ENCODE peak calls at places on chromosomes 2 and 18, in eight cellular contexts. H is mesothelial cell of epicardium, A is brain microvascular endothelial cell, Q is nephron progenitor cell, U is ovary, J is fibroblast of lung, P is sigmoid colon, S is astrocyte of the spinal cord. O is an unnamed sample.

GRCh38 chr2:167509585-167509984 is 621.3 kb downstream of the XIRP2 start:
- DNase-seq in H (no peak), A (peak), Q (no peak), U (no peak), J (peak), P (no peak), S (peak), O (no peak)

GRCh38 chr18:10752407-10752806 is 226.6 kb downstream of the NAPG start:
- DNase-seq in H (no peak), A (no peak), Q (no peak), U (no peak), J (no peak), P (no peak), S (no peak), O (no peak)

GRCh38 chr2:203418271-203418670 is 90.1 kb downstream of the ABI2 start:
- DNase-seq in H (no peak), A (no peak), Q (no peak), U (no peak), J (peak), P (no peak), S (peak), O (no peak)

GRCh38 chr2:153163055-153163454 is 315.5 kb downstream of the RPRM start:
- DNase-seq in H (no peak), A (no peak), Q (peak), U (no peak), J (peak), P (no peak), S (peak), O (peak)

GRCh38 chr2:1871171-1871570 is 126.9 kb upstream of the PXDN start:
- DNase-seq in H (no peak), A (no peak), Q (no peak), U (no peak), J (no peak), P (no peak), S (no peak), O (no peak)

GRCh38 chr2:169393068-169393590 is 30.8 kb upstream of the LRP2 start:
- DNase-seq in H (peak), A (no peak), Q (no peak), U (no peak), J (no peak), P (no peak), S (no peak), O (no peak)

GRCh38 chr18:45777393-45777792 is 48.1 kb upstream of the SIGLEC15 start:
- DNase-seq in H (no peak), A (peak), Q (no peak), U (no peak), J (peak), P (no peak), S (peak), O (no peak)

GRCh38 chr18:10787293-10787901 is 261.6 kb downstream of the NAPG start:
- DNase-seq in H (peak), A (peak), Q (peak), U (peak), J (peak), P (peak), S (peak), O (no peak)

GRCh38 chr2:194826241-194826640 is 830.8 kb upstream of the SLC39A10 start:
- DNase-seq in H (no peak), A (peak), Q (no peak), U (no peak), J (peak), P (no peak), S (peak), O (no peak)

GRCh38 chr2:230067990-230068657 is 600 bp downstream of the SLC16A14 start:
- DNase-seq in H (peak), A (peak), Q (peak), U (peak), J (peak), P (peak), S (peak), O (no peak)

GRCh38 chr18:77100751-77101355 is 31.7 kb downstream of the MBP start:
- DNase-seq in H (no peak), A (no peak), Q (no peak), U (no peak), J (peak), P (no peak), S (no peak), O (no peak)

GRCh38 chr2:141242008-141242407 is 888.8 kb downstream of the LRP1B start:
- DNase-seq in H (no peak), A (no peak), Q (no peak), U (no peak), J (no peak), P (no peak), S (no peak), O (no peak)

GRCh38 chr2:127426501-127427354 is 8.5 kb downstream of the PROC start:
- DNase-seq in H (no peak), A (no peak), Q (no peak), U (no peak), J (no peak), P (no peak), S (no peak), O (no peak)

GRCh38 chr2:190637331-190637734 is 11.6 kb upstream of the NAB1 start:
- DNase-seq in H (no peak), A (no peak), Q (no peak), U (no peak), J (peak), P (no peak), S (peak), O (no peak)

GRCh38 chr2:190637903-190638618 is 10.8 kb upstream of the NAB1 start:
- DNase-seq in H (no peak), A (peak), Q (no peak), U (no peak), J (peak), P (no peak), S (no peak), O (no peak)

GRCh38 chr2:190634381-190634780 is 14.5 kb upstream of the NAB1 start:
- DNase-seq in H (no peak), A (no peak), Q (no peak), U (no peak), J (no peak), P (no peak), S (no peak), O (no peak)

GRCh38 chr2:190636362-190636761 is 12.5 kb upstream of the NAB1 start:
- DNase-seq in H (no peak), A (peak), Q (no peak), U (no peak), J (peak), P (no peak), S (peak), O (no peak)

DNA sequence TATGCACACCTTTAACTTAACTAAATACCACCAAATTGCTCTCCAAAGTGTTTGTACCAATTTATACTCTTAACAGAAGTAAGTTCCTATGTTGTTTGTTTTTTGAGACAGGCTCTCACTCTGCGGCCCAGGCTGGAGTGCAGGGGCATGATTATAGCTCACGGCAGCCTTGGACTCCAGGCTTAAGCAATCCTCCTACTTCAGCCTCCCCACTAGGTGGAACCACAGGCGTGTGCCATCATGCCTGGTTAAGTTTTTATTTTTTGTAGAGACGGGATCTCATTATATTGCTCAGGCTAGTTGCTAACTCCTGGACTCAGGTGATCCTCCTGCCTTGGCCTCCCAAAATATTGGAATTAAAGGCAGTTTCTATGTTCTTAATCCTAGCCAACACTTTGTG is 13.1 kb upstream of the NAB1 start:
- DNase-seq in H (no peak), A (no peak), Q (no peak), U (no peak), J (no peak), P (no peak), S (no peak), O (no peak)
- TF ChIP-seq CTCF in H (no peak), A (peak), Q (no peak), U (no peak), J (no peak), P (no peak), S (peak), O (no peak)

GRCh38 chr2:120957905-120958304 is 222.2 kb downstream of the GLI2 start:
- DNase-seq in H (no peak), A (no peak), Q (no peak), U (no peak), J (no peak), P (no peak), S (no peak), O (no peak)

GRCh38 chr2:120956486-120957156 is 221.0 kb downstream of the GLI2 start:
- DNase-seq in H (no peak), A (no peak), Q (no peak), U (no peak), J (no peak), P (no peak), S (no peak), O (no peak)

GRCh38 chr2:120959426-120959825 is 223.8 kb downstream of the GLI2 start:
- DNase-seq in H (no peak), A (no peak), Q (no peak), U (peak), J (peak), P (peak), S (peak), O (no peak)

GRCh38 chr2:120960994-120961393 is 225.3 kb downstream of the GLI2 start:
- DNase-seq in H (no peak), A (no peak), Q (no peak), U (no peak), J (no peak), P (no peak), S (no peak), O (no peak)

DNA sequence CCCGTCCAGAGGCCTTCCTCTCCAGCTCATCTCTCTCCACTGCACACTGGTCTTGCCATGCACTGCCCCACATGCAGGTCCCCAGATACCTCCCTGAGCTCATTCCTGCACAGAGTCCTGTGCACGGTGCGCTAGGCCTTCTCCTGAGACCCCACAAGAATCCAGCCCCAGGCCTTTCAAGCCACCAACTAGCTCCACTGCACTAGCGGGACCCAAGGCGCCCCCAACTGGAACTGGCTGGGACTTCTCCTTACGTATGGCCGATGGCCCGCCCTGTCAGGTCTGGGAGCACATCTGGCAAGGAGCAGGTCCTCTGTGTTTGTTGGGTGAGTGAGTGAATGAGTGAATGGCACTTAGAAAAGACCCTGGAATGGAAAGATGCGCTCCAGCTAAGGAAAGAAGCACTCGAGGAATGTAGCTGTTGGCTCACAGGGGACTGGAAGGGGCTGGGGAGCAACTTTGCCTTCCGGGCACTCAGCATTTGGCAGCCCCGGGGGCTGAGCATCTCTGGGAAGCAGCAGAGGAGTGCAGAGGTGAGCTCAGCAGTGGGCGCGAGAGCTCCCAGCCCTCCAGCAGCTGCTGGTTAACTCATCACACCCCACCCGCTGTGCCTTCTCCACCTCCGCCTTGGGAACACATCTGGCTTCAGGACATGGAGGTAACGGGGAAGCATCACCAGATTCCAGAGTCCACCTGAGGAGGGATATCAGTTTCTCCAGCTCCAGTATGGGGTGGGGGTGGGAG is 223.1 kb downstream of the GLI2 start:
- DNase-seq in H (no peak), A (no peak), Q (peak), U (no peak), J (no peak), P (no peak), S (peak), O (no peak)
- TF ChIP-seq CTCF in H (no peak), A (peak), Q (peak), U (no peak), J (peak), P (peak), S (peak), O (peak)

DNA sequence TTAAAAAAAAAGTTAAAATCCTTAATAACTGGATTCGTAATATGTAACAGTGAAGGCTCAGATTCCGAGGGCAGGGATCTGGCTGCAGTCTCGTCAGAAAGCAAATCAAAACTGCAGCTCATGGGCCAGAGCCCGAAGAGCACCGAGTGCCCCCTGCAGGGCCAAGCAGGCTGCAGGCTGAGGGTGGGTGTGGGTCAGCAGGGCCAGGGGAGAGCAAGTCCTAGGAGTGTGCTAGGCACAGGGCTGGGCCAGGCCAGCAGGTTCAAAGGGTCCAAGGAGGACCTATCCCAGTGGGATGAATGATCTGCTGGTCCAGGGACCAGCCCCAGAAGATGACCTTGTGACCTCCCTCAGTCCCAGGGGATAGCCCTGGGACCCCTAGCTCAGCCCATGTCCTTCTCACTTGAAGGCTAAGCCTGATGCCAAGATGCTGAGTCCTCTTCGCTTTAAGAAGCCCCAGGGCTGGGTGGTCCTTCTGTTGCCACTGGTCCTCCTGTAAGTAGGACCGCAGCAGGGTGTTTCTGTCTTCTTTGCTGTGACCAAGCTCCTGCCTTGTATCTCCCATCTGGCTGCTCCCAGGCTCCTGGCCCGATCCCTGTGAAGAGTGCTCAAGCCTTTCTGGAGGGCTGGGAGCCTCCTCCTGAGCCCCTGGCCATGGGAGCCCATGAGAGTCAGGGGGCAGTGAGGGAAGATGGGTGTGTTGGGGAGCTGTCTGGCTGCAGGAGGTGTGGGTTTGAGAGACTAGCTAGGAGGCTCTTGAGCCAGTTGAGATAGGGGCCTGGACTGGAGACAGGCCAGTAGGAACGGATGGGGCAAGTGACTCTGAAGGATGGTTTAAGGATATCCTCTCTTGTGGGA is 150.7 kb downstream of the DYSF start:
- DNase-seq in H (peak), A (no peak), Q (peak), U (peak), J (no peak), P (peak), S (no peak), O (no peak)
- TF ChIP-seq CTCF in H (no peak), A (peak), Q (no peak), U (no peak), J (no peak), P (no peak), S (no peak), O (no peak)

GRCh38 chr2:210252699-210253606 is 27.7 kb upstream of the ACADL start:
- DNase-seq in H (no peak), A (no peak), Q (no peak), U (no peak), J (no peak), P (no peak), S (no peak), O (no peak)
- TF ChIP-seq CTCF in H (no peak), A (no peak), Q (no peak), U (no peak), J (no peak), P (no peak), S (no peak), O (no peak)

GRCh38 chr2:42957109-42958035 is 165.0 kb upstream of the HAAO start:
- DNase-seq in H (no peak), A (no peak), Q (no peak), U (no peak), J (peak), P (no peak), S (no peak), O (no peak)

GRCh38 chr2:42958036-42958370 is 165.6 kb upstream of the HAAO start:
- DNase-seq in H (no peak), A (no peak), Q (no peak), U (no peak), J (no peak), P (no peak), S (no peak), O (no peak)

GRCh38 chr2:42960835-42961165 is 168.4 kb upstream of the HAAO start:
- DNase-seq in H (no peak), A (no peak), Q (no peak), U (no peak), J (no peak), P (no peak), S (no peak), O (no peak)

GRCh38 chr2:42959993-42960834 is 167.8 kb upstream of the HAAO start:
- DNase-seq in H (no peak), A (no peak), Q (no peak), U (no peak), J (no peak), P (no peak), S (no peak), O (no peak)

DNA sequence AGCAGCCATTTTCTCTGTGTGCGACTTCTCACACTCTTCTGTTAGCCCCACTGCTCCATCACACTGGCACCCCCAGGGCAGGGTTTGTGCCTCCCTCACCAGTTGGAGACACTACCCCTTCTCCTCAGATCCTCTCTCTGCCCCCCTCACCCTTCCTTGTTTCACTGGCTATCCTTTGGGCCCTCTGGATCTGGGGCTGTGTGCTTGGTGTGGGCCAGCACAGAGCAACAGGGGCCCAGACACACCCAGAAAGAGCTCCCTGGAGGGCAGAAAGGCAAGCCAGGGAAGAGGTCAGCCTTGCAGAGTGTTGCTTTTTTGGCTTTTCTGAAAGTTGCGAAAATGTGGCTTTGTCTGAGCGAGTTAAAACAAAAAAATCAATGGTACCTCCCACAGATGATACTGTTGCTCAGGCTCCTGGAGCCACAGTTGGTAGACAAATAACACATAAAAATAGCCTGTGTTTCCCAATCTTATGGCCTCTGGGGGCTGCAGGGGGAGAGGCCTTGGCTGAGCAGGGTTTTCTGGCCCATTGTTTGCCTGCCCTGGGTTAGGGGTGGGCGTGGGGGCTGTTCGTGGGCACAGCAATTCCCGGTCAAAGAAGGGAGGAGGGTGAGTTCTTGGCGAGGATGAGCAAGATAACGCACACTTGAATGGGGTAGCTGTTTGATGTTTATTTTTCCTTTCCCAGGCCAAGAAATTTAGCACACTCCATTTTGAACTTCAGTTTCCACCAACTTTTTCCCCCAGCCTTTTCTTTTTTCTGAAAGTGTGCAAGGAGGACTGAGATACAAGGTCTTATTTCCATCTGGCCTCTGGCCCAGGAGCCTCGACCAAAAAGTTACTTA is 167.0 kb upstream of the HAAO start:
- DNase-seq in H (no peak), A (no peak), Q (no peak), U (peak), J (peak), P (peak), S (no peak), O (no peak)
- TF ChIP-seq CTCF in H (no peak), A (no peak), Q (no peak), U (no peak), J (no peak), P (no peak), S (no peak), O (no peak)

GRCh38 chr2:207142461-207142860 is 23.3 kb downstream of the KLF7 start:
- DNase-seq in H (no peak), A (no peak), Q (no peak), U (no peak), J (no peak), P (no peak), S (no peak), O (no peak)
- TF ChIP-seq CTCF in H (no peak), A (peak), Q (no peak), U (no peak), J (no peak), P (no peak), S (no peak), O (no peak)

GRCh38 chr2:12048551-12048950 is 302.1 kb downstream of the LPIN1 start:
- DNase-seq in H (no peak), A (no peak), Q (peak), U (no peak), J (no peak), P (no peak), S (no peak), O (no peak)
- TF ChIP-seq CTCF in H (no peak), A (peak), Q (peak), U (no peak), J (peak), P (no peak), S (peak), O (peak)

GRCh38 chr18:32019251-32019943 is 772 bp downstream of the RNF125 start:
- DNase-seq in H (no peak), A (peak), Q (peak), U (peak), J (peak), P (no peak), S (peak), O (peak)

GRCh38 chr18:32021756-32022564 is 3.3 kb downstream of the RNF125 start:
- DNase-seq in H (no peak), A (no peak), Q (no peak), U (no peak), J (no peak), P (no peak), S (no peak), O (no peak)

GRCh38 chr18:32018331-32019250 is at the start of gene RNF125:
- DNase-seq in H (peak), A (peak), Q (peak), U (peak), J (peak), P (peak), S (peak), O (peak)
- TF ChIP-seq CTCF in H (no peak), A (no peak), Q (no peak), U (no peak), J (no peak), P (no peak), S (no peak), O (no peak)